ENCODE peak calls at places on chromosomes 4 and X, in seven cellular contexts. N is endodermal cell, Z is ascending aorta, A is PC-3, M is neural crest cell, Y is GM12864, R is fibroblast of mammary gland. X is an unnamed sample.

GRCh38 chr4:6038711-6039110 is 20.5 kb upstream of the C4orf50 start:
- DNase-seq in R (no peak), N (no peak), M (no peak), Y (no peak), Z (no peak), A (no peak), X (no peak)

GRCh38 chr4:183118585-183118984 is 19.5 kb downstream of the WWC2 start:
- DNase-seq in Y (no peak), N (no peak), A (peak), R (peak), M (no peak), Z (no peak), X (no peak)

GRCh38 chrX:66680451-66680850 is 41.6 kb upstream of the EDA2R start:
- DNase-seq in A (no peak), Y (no peak), R (peak), Z (no peak), N (no peak), M (no peak), X (no peak)

GRCh38 chr4:39166670-39167069 is 15.7 kb upstream of the WDR19 start:
- DNase-seq in N (no peak), A (no peak), M (no peak), Y (no peak), R (no peak), Z (no peak), X (no peak)

GRCh38 chr4:153131478-153132069 is 72.7 kb upstream of the TRIM2 start:
- DNase-seq in A (no peak), R (no peak), M (no peak), N (no peak), Z (no peak), Y (no peak), X (no peak)

GRCh38 chr4:189533603-189534002 is 407.1 kb upstream of the FRG1 start:
- DNase-seq in N (no peak), Z (no peak), M (no peak), Y (no peak), A (no peak), R (no peak), X (no peak)

GRCh38 chr4:112449708-112450107 is 66.3 kb downstream of the NEUROG2 start:
- DNase-seq in Y (no peak), A (no peak), M (no peak), Z (no peak), R (no peak), N (no peak), X (no peak)

GRCh38 chr4:72858328-72858727 is 211.2 kb downstream of the COX18 start:
- DNase-seq in M (no peak), N (no peak), R (peak), Y (no peak), Z (no peak), A (peak), X (no peak)

GRCh38 chr4:8163436-8164193 is 5.0 kb upstream of the ABLIM2 start:
- DNase-seq in R (no peak), A (no peak), N (no peak), Y (no peak), Z (no peak), M (no peak), X (no peak)

DNA sequence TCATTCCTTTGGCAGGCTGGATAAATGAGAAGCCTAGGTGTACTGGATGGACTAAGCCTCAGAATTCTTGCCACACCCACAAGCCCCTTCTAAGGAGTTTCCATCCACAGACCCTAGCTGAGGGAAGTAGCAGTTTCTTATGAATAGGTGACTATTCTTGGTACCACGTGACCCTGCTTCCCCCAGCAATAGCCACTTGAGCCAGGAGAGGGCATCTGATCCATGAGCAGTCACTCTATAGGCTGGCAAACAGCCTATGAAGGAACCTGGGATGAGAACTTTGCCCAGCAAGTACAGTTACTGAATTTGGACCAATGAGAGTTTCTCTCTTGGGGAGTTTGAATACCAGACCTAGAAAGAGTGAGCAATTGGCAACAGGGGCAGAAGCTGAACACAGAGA is 84.0 kb downstream of the RTL9 start:
- DNase-seq in M (no peak), R (peak), A (peak), N (peak), Z (no peak), Y (no peak), X (no peak)
- TF ChIP-seq CTCF in M (peak), R (peak), A (peak), N (peak), Z (no peak), Y (peak), X (peak)

DNA sequence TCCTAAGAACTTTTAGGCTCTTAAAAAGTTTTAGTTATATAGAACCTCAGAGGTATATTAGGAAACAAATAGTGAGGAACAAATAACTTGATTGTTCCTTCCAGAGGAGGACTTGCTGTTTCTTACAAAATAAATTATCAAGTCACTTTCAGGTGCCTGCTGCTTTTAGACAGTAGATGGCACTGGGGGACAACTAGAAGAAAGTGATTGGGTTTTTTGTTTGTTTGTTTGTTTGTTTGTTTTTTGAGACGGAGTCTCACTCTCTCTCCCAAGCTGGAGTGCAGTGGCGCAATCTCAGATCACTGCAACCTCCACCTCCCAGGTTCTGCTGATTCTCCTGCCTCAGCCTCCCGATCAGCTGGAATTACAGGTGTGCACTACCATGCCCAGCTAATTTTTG is 35.4 kb upstream of the CDKL5 start:
- DNase-seq in N (no peak), Y (no peak), Z (no peak), A (peak), M (no peak), R (no peak), X (no peak)
- TF ChIP-seq CTCF in N (peak), Y (peak), Z (no peak), A (peak), M (peak), R (peak), X (no peak)

DNA sequence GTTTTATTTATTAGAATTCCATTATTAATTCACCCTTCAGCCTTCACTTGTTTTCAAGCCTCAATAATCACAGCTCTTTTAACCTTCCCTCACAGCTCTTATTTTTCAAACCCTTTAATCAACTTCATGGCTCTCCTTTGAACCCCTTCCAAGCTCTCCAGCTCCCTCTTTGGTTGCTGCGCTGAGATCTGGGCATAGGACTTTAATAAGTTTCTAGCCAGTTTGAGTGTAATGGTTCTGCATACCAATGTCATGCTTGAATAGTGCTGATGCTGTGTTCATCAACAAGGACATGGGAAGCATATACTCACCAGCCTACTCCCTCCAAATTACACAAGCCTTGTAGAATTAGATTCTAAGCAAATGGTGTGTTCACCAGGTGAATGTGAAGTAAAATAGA is 3.5 kb upstream of the RNF212 start:
- DNase-seq in M (no peak), A (no peak), Y (no peak), R (peak), Z (no peak), N (no peak), X (no peak)
- TF ChIP-seq CTCF in M (no peak), A (no peak), Y (no peak), R (no peak), Z (no peak), N (peak), X (no peak)

GRCh38 chrX:25427873-25428555 is 412.2 kb upstream of the ARX start:
- DNase-seq in N (peak), Z (no peak), A (no peak), Y (no peak), R (no peak), M (no peak), X (no peak)
- TF ChIP-seq CTCF in N (peak), Z (no peak), A (no peak), Y (no peak), R (no peak), M (peak), X (peak)

GRCh38 chrX:38220024-38220935 is at the start of gene SRPX:
- DNase-seq in N (peak), R (peak), M (peak), Z (peak), A (peak), Y (no peak), X (peak)
- TF ChIP-seq CTCF in N (peak), R (peak), M (peak), Z (peak), A (peak), Y (peak), X (peak)

DNA sequence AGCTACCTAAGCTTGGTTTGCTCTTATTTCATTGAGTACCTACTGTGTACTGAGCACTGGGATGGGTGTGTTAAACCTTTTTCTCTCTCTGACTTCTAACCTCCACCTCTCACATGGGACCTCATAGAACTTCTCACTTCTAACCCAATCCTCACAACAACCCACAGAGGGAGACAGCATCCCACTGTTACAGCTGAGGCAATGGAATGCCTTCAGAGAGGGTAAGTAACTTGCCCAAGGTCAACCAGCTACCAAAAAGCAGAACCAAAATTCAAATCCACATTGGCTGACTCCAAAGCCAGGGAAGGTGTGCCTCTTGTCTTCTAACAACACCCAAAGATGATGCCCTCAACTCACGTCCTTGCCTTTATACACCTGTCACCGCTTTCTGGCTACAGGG is 5.4 kb downstream of the SEL1L3 start:
- DNase-seq in Z (no peak), R (peak), Y (no peak), A (no peak), M (no peak), N (no peak), X (no peak)
- TF ChIP-seq CTCF in Z (no peak), R (peak), Y (peak), A (peak), M (no peak), N (peak), X (no peak)

DNA sequence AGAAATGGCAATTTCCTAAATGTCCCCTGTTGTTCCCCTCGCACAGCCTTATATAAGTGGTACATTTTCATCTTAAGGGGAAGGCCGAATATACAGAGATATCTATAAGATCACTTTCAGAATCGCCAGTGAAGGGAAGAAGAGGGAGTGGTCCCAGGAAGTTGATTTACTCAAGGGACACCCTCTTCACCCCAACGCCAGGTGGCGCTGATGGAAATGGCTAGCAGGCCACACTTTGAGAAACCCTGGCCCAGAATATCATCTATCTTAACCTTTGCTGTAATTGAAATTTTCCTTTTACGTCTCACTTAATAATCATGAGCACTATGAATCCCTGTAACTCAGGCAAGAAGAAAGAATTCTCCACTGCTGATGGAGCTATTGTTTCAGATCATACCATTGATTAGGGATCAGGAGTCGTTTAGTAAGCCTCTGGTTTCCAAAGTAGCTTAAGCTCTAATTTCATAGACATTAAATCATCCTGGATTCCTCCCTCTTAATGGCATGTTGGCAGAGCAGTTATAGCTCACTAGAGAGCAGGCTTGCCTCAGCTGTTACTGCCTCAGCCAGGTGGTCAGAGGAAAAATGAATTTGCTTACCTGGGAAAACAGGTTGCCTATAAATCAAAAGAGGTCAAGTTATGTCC is 941.3 kb upstream of the TENM3 start:
- DNase-seq in R (peak), Z (no peak), M (no peak), A (peak), N (peak), Y (no peak), X (no peak)
- TF ChIP-seq CTCF in R (peak), Z (no peak), M (peak), A (peak), N (peak), Y (peak), X (peak)

GRCh38 chr4:144718958-144719512 is 73.1 kb downstream of the HHIP start:
- DNase-seq in A (no peak), N (no peak), M (no peak), Y (no peak), Z (no peak), R (no peak), X (no peak)
- TF ChIP-seq CTCF in A (no peak), N (no peak), M (no peak), Y (no peak), Z (no peak), R (no peak), X (no peak)

GRCh38 chrX:20529711-20530110 is 263.0 kb upstream of the RPS6KA3 start:
- DNase-seq in N (no peak), M (no peak), Y (no peak), Z (no peak), A (no peak), R (no peak), X (no peak)
- TF ChIP-seq CTCF in N (no peak), M (no peak), Y (no peak), Z (no peak), A (no peak), R (no peak), X (no peak)

GRCh38 chrX:154061801-154062200 is 35.7 kb downstream of the MECP2 start:
- DNase-seq in Z (no peak), M (no peak), R (no peak), N (no peak), Y (no peak), A (no peak), X (no peak)
- TF ChIP-seq CTCF in Z (no peak), M (no peak), R (no peak), N (no peak), Y (no peak), A (no peak), X (no peak)